ENCODE peak calls at places on chromosomes 16 and 17, in ten cellular contexts. Y is fibroblast of villous mesenchyme; K is CD8-positive, alpha-beta memory T cell; X is NCI-H1092 treated with DMSO at 0.1 percent for 48 hours; F is hepatic stellate cell; O is hippocampal formation; S is AG04450; L is adrenal gland; C is smooth muscle cell of the brain vasculature; T is hypothalamus. B is an unnamed sample.

GRCh38 chr17:74823176-74823495 is 36.5 kb downstream of the GRIN2C start:
- DNase-seq in C (no peak), X (no peak), S (no peak), O (no peak), T (no peak), K (no peak), Y (no peak), F (no peak), L (no peak), B (no peak)

GRCh38 chr16:82439678-82440293 is 187.0 kb upstream of the CDH13 start:
- DNase-seq in O (no peak), T (no peak), C (no peak), K (no peak), Y (peak), L (no peak), F (peak), S (no peak), X (no peak), B (no peak)

GRCh38 chr17:64020068-64020766 is at the start of gene ICAM2:
- DNase-seq in C (no peak), T (no peak), X (peak), K (peak), Y (no peak), O (no peak), F (no peak), S (no peak), L (peak), B (no peak)

GRCh38 chr17:43690624-43691316 is 29.0 kb upstream of the MEOX1 start:
- DNase-seq in T (no peak), F (no peak), L (no peak), C (no peak), O (no peak), X (no peak), K (no peak), Y (no peak), S (no peak), B (no peak)

GRCh38 chr17:33871720-33872535 is 383.2 kb upstream of the CCL2 start:
- DNase-seq in X (no peak), O (no peak), C (no peak), F (no peak), T (no peak), Y (no peak), K (no peak), L (no peak), S (no peak), B (no peak)

GRCh38 chr17:39921323-39921722 is 2.9 kb upstream of the GSDMB start:
- DNase-seq in F (no peak), O (no peak), T (no peak), C (no peak), K (no peak), L (no peak), X (no peak), Y (no peak), S (no peak), B (no peak)

GRCh38 chr17:1487939-1488825 is 4.3 kb downstream of the MYO1C start:
- DNase-seq in Y (peak), X (peak), O (peak), K (peak), C (peak), S (peak), L (peak), F (peak), T (peak), B (peak)

GRCh38 chr17:16378631-16379282 is 2.1 kb upstream of the UBB start:
- DNase-seq in X (no peak), F (no peak), T (no peak), O (no peak), C (no peak), L (no peak), Y (no peak), S (no peak), K (no peak), B (no peak)

GRCh38 chr17:69406906-69407305 is 7.6 kb upstream of the MAP2K6 start:
- DNase-seq in T (no peak), O (no peak), F (no peak), L (no peak), Y (peak), K (no peak), C (no peak), X (no peak), S (no peak), B (no peak)

GRCh38 chr17:61381537-61381936 is 18.1 kb upstream of the TBX2 start:
- DNase-seq in S (no peak), K (no peak), Y (no peak), O (no peak), C (no peak), X (no peak), L (no peak), F (no peak), T (no peak), B (no peak)

GRCh38 chr17:55327225-55328088 is 62.7 kb downstream of the HLF start:
- DNase-seq in S (no peak), L (no peak), T (no peak), C (no peak), X (no peak), F (no peak), Y (no peak), O (no peak), K (no peak), B (no peak)

GRCh38 chr17:36742267-36743000 is 141.1 kb downstream of the MRM1 start:
- DNase-seq in S (no peak), F (no peak), L (no peak), O (no peak), K (no peak), C (no peak), T (no peak), X (peak), Y (no peak), B (no peak)

GRCh38 chr16:19062706-19063105 is 4.7 kb upstream of the COQ7 start:
- DNase-seq in K (no peak), L (no peak), Y (no peak), S (no peak), X (no peak), T (no peak), C (no peak), F (no peak), O (no peak), B (no peak)

GRCh38 chr16:14186007-14186953 is 115.2 kb downstream of the MRTFB start:
- DNase-seq in O (peak), X (peak), Y (peak), K (no peak), T (no peak), F (peak), S (peak), L (no peak), C (peak), B (peak)

GRCh38 chr16:30186444-30186781 is 3.0 kb downstream of the CORO1A start:
- DNase-seq in X (no peak), F (no peak), S (no peak), Y (no peak), O (no peak), K (no peak), T (no peak), L (no peak), C (no peak), B (no peak)

GRCh38 chr17:81054308-81054707 is 19.4 kb downstream of the BAIAP2 start:
- DNase-seq in F (no peak), L (no peak), C (no peak), X (no peak), S (no peak), Y (no peak), T (no peak), K (no peak), O (no peak), B (no peak)

GRCh38 chr16:90041896-90042473 is 22.7 kb upstream of the DBNDD1 start:
- DNase-seq in L (no peak), K (no peak), S (no peak), O (no peak), T (no peak), F (no peak), C (no peak), X (no peak), Y (no peak), B (no peak)

GRCh38 chr17:37608369-37609169 is 649 bp downstream of the SYNRG start:
- DNase-seq in S (no peak), F (peak), Y (peak), K (peak), L (no peak), O (peak), C (peak), X (peak), T (peak), B (no peak)

GRCh38 chr16:57667526-57668258 is 414 bp upstream of the ADGRG3 start:
- DNase-seq in K (no peak), L (peak), C (no peak), O (no peak), F (no peak), S (no peak), X (no peak), Y (peak), T (no peak), B (no peak)

GRCh38 chr16:57058291-57058861 is 34.0 kb upstream of the CPNE2 start:
- DNase-seq in F (no peak), O (no peak), T (no peak), L (no peak), K (no peak), X (no peak), S (no peak), Y (no peak), C (no peak), B (no peak)

GRCh38 chr17:69227536-69227935 is 1.1 kb downstream of the ABCA10 start:
- DNase-seq in C (no peak), S (no peak), X (no peak), F (no peak), T (no peak), Y (no peak), K (no peak), O (no peak), L (no peak), B (no peak)

GRCh38 chr17:21125862-21126261 is 902 bp upstream of the DHRS7B start:
- DNase-seq in F (no peak), Y (no peak), T (no peak), C (no peak), X (no peak), S (no peak), K (peak), L (no peak), O (no peak), B (no peak)

GRCh38 chr17:42165751-42166150 is 11.0 kb upstream of the RAB5C start:
- DNase-seq in K (no peak), S (no peak), L (no peak), T (no peak), C (no peak), O (no peak), Y (no peak), F (no peak), X (no peak), B (no peak)

GRCh38 chr16:19130852-19131808 is 17.4 kb downstream of the ITPRIPL2 start:
- DNase-seq in L (peak), F (peak), Y (peak), C (no peak), S (peak), X (no peak), T (no peak), K (no peak), O (peak), B (no peak)

GRCh38 chr17:81400154-81400938 is 5.1 kb downstream of the BAHCC1 start:
- DNase-seq in T (peak), K (no peak), S (no peak), L (peak), C (no peak), F (peak), O (peak), Y (peak), X (no peak), B (no peak)